ENCODE peak calls at places on chromosomes 1 and 21, in five cellular contexts. Q is progenitor cell of endocrine pancreas; C is PC-9; F is activated CD8-positive, alpha-beta T cell treated with anti-CD3 and anti-CD28 coated beads for 36 hours; U is esophagus squamous epithelium. D is an unnamed sample.

GRCh38 chr1:99640672-99641071 is 5.2 kb upstream of the PALMD start:
- DNase-seq in Q (no peak), F (no peak), C (no peak), U (no peak), D (no peak)

GRCh38 chr1:64212023-64212422 is 8.6 kb downstream of the UBE2U start:
- DNase-seq in C (no peak), U (no peak), Q (no peak), F (no peak), D (no peak)

GRCh38 chr1:50426108-50426700 is 3.0 kb upstream of the DMRTA2 start:
- DNase-seq in Q (no peak), F (no peak), U (no peak), C (no peak), D (no peak)

GRCh38 chr1:50272923-50273322 is 150.3 kb downstream of the DMRTA2 start:
- DNase-seq in U (no peak), Q (no peak), F (no peak), C (no peak), D (no peak)

GRCh38 chr21:15210235-15210678 is 145.5 kb upstream of the NRIP1 start:
- DNase-seq in U (no peak), C (peak), Q (no peak), F (no peak), D (no peak)

GRCh38 chr1:101000141-101000867 is 25.3 kb downstream of the DPH5 start:
- DNase-seq in C (no peak), F (no peak), Q (no peak), U (no peak), D (no peak)

GRCh38 chr1:201085902-201086735 is 26.1 kb downstream of the CACNA1S start:
- DNase-seq in Q (peak), F (peak), C (peak), U (no peak), D (peak)

GRCh38 chr21:17585875-17586450 is 26.7 kb downstream of the BTG3 start:
- DNase-seq in F (peak), Q (no peak), C (no peak), U (no peak), D (no peak)

GRCh38 chr1:38221006-38221649 is 174.5 kb upstream of the POU3F1 start:
- DNase-seq in U (no peak), F (no peak), C (no peak), Q (no peak), D (no peak)

GRCh38 chr1:247857069-247857985 is at the start of gene TRIM58:
- DNase-seq in Q (peak), F (peak), C (no peak), U (no peak), D (peak)
- TF ChIP-seq CTCF in Q (peak), F (peak), C (no peak), U (peak), D (peak)

GRCh38 chr1:67429011-67429527 is 1.1 kb downstream of the SERBP1 start:
- DNase-seq in C (peak), U (no peak), F (peak), Q (no peak), D (peak)

GRCh38 chr1:67431156-67431765 is 1.1 kb upstream of the SERBP1 start:
- DNase-seq in Q (no peak), C (no peak), U (no peak), F (no peak), D (no peak)

GRCh38 chr1:67431869-67432578 is 1.8 kb upstream of the SERBP1 start:
- DNase-seq in Q (no peak), U (no peak), F (no peak), C (peak), D (no peak)

GRCh38 chr1:67429528-67430357 is 459 bp downstream of the SERBP1 start:
- DNase-seq in C (peak), U (no peak), F (peak), Q (peak), D (no peak)

DNA sequence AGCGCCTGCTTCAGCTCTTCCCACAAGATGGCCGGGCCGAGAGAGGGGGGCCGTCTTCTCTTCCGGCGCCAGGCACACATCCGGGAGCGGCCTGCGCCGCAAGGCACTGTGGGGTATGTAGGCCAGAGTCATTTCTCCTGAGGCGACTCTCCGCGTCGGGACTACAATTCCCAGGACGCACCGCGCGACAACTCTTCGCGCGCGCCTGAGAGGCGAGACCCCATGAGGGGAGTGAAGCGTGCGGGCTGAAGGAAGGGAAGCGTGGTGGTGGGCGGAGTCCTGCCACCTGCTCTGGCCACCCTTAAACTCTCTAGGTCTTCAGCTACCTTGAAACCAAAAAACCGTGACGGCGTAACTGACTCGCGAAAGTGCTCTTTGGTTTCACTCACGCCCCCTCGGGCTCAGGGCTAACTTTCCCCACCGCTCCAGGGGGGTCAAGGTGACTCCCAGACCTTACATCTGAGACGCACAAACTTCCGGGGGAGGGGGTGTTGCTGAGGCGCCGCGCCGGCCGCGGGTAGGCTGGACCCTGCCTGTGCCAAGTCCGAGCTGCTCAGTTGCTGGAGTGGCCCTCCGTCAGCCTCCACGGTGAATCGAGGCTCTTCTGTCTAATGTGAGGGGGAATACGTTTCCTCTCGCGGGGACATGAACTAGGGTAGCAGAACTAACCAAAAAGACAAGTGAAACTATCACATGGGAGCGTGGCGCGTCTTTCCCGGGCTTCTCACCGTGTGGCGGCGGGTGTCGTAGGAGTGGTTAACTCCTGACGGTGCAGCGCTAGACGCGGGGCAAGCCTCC is at the start of gene SERBP1:
- DNase-seq in C (peak), F (peak), U (peak), Q (peak), D (peak)
- TF ChIP-seq CTCF in C (peak), F (no peak), U (peak), Q (no peak), D (no peak)

GRCh38 chr1:36845802-36846201 is 188.5 kb downstream of the GRIK3 start:
- DNase-seq in C (no peak), U (no peak), Q (no peak), F (no peak), D (no peak)

GRCh38 chr1:36842448-36842847 is 191.9 kb downstream of the GRIK3 start:
- DNase-seq in U (no peak), C (no peak), F (no peak), Q (no peak), D (no peak)

GRCh38 chr1:36843027-36843426 is 191.3 kb downstream of the GRIK3 start:
- DNase-seq in U (no peak), F (no peak), C (no peak), Q (no peak), D (no peak)

GRCh38 chr1:36846366-36846765 is 187.9 kb downstream of the GRIK3 start:
- DNase-seq in Q (no peak), C (no peak), F (no peak), U (no peak), D (no peak)

DNA sequence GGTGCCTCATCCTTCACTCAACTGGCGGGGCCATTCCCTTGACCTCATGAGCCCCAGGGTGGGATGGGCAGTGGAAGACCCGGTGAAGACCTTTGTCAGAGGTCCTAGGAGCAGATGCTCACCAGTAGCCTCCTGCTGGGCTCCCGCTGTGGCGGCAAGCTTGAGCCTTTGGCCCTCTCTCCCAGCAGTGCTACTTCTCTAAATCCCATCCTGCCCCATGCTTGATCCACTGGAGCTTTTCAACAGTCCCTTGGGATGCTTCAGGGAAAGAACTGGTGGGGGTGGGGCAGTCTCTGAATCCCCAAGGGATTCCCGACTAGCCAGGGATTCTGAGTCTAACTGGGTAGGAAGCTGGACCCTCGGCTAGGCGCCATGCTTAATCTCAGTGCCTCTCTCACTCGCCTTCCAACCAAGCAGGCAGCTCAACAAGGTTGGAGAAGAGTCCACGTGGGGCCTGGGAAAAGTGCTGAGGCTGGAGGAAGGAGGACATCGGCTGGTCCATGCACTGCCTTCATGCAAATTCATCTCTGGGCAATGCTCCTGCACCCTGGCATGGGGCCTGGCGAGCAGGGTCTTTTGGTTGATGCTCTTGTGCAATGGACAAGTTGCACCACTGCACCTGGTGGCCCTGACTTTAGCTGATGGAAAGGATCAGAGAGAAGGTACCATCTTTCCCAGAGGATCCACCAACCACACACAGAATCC is 190.3 kb downstream of the GRIK3 start:
- DNase-seq in Q (no peak), C (no peak), F (no peak), U (no peak), D (no peak)
- TF ChIP-seq CTCF in Q (no peak), C (no peak), F (no peak), U (no peak), D (no peak)

DNA sequence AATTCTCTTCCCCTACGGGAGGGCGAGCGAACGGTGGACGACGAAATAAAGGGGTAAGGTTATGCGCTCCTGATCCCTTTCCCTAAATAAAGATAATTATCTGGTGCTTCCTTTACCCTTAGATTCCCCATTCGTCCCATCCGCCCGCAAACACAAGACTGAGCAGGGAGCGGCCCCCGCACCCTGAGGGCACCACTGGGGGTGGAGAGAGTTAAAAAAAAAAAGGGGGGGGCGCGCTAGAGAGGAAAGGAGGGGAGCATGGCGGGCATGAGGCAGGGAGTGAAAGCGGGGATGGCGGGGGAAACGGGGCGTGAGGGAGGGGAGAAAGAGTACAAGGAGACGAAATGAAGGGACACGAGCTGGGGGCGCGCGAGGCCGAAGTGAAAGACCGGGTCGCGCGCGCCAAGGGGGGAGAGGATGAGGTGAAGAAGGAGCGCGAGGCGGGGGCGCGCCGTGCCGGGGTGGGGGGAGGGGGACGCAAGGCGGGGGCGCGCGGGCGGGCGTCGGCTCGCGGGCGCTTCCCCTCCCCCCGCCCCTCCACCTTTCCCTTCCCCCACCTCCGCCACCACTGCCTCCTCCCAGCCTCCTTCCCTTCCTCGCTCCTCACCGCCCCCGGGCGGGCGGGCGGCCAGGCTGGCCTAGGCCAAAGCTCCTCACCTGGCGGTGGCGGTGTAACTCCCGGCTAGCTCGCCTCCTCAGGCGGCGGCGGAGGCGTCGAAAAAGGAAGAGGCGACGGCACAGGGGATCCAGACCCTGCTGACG is 515 bp downstream of the GATAD2B start:
- DNase-seq in Q (peak), F (peak), C (peak), U (no peak), D (no peak)
- TF ChIP-seq CTCF in Q (peak), F (no peak), C (no peak), U (peak), D (peak)

DNA sequence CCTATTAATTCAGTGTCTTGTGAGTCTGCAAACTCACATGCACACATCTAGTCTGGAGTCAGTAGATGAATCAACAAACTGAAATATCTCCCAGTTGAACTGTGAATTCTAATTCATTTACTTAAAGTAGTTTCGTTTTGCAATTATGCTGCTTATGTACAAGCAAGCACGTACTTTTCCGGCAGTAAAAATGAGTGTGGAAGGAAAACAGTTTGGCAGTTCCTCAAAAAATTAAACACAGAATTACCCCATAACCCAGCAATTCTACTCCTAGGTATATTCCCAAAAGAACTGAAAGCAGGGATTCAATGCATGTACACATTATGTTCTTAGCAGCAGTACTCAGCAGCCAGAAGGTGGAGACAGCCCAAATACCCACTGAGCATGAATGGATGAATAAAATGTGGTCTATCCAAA is 49.3 kb downstream of the GNB1 start:
- DNase-seq in F (no peak), Q (no peak), U (no peak), C (no peak), D (no peak)
- TF ChIP-seq CTCF in F (no peak), Q (no peak), U (no peak), C (no peak), D (no peak)